ENCODE peak calls at places on chromosomes 2 and 18, in six cellular contexts. I is heart left ventricle, L is H1, U is GM12865, D is stomach, O is IMR-90. F is an unnamed sample.
A peak's percentile ranks its signal among the peaks of the same experiment; 100 is the strongest.

GRCh38 chr2:191675807-191676667 is 1.9 kb upstream of the NABP1 start:
- DNase-seq in I (peak; percentile 60), U (peak; percentile 95), O (no peak), D (peak; percentile 35), L (no peak), F (no peak)

GRCh38 chr2:205883965-205884364 is 201.7 kb downstream of the NRP2 start:
- DNase-seq in U (no peak), O (no peak), L (no peak), I (no peak), D (no peak), F (no peak)

GRCh38 chr18:54222922-54223567 is 1.4 kb downstream of the MBD2 start:
- DNase-seq in L (no peak), I (no peak), U (peak; percentile 91), D (no peak), O (no peak), F (no peak)

GRCh38 chr2:99477054-99477453 is 12.8 kb downstream of the REV1 start:
- DNase-seq in L (no peak), U (no peak), O (no peak), I (no peak), D (no peak), F (no peak)

GRCh38 chr2:233422050-233422639 is 67.9 kb downstream of the DGKD start:
- DNase-seq in L (no peak), U (peak; percentile 89), I (no peak), D (peak; percentile 93), O (no peak), F (no peak)

GRCh38 chr18:12630136-12630535 is 27.8 kb downstream of the SPIRE1 start:
- DNase-seq in O (peak; percentile 88), I (no peak), L (no peak), D (no peak), U (no peak), F (peak; percentile 34)

GRCh38 chr2:2981000-2981399 is 396.6 kb downstream of the EIPR1 start:
- DNase-seq in U (no peak), I (no peak), D (no peak), O (no peak), L (no peak), F (no peak)

GRCh38 chr2:102520009-102520408 is 47.0 kb downstream of the SLC9A4 start:
- DNase-seq in L (no peak), I (no peak), D (peak; percentile 47), O (peak; percentile 17), U (peak; percentile 68), F (peak; percentile 40)

GRCh38 chr2:20080415-20080814 is 29.0 kb upstream of the LAPTM4A start:
- DNase-seq in I (no peak), U (no peak), D (no peak), L (no peak), O (no peak), F (no peak)

GRCh38 chr2:70703900-70704549 is 64.0 kb downstream of the ADD2 start:
- DNase-seq in D (peak; percentile 16), L (no peak), U (no peak), I (peak; percentile 15), O (no peak), F (peak; percentile 78)

GRCh38 chr2:154457291-154457690 is 241.2 kb upstream of the KCNJ3 start:
- DNase-seq in L (no peak), U (no peak), I (no peak), O (no peak), D (no peak), F (no peak)

GRCh38 chr2:154459286-154459685 is 239.2 kb upstream of the KCNJ3 start:
- DNase-seq in O (no peak), I (no peak), L (no peak), U (no peak), D (no peak), F (no peak)

GRCh38 chr2:154466226-154466625 is 232.3 kb upstream of the KCNJ3 start:
- DNase-seq in U (no peak), D (no peak), L (no peak), I (no peak), O (no peak), F (no peak)

GRCh38 chr2:154462634-154463033 is 235.9 kb upstream of the KCNJ3 start:
- DNase-seq in U (no peak), O (no peak), I (no peak), D (no peak), L (no peak), F (no peak)
- TF ChIP-seq CTCF in U (no peak), O (no peak), I (no peak), D (no peak), L (no peak), F (no peak)

GRCh38 chr2:158969717-158970521 is 1.5 kb downstream of the TANC1 start:
- DNase-seq in I (peak; percentile 54), D (peak; percentile 63), O (peak; percentile 21), L (no peak), U (no peak), F (peak; percentile 40)
- H3K4me3 ChIP-seq in I (peak overlapping the region; percentile 87), D (peak overlapping the region; percentile 62), O (peak overlapping the region; percentile 87), L (peak overlapping the region; percentile 64), U (peak overlapping the region; percentile 89), F (peak overlapping the region; percentile 77)

GRCh38 chr2:226983891-226984290 is 148.0 kb downstream of the RHBDD1 start:
- DNase-seq in O (no peak), D (no peak), U (no peak), L (no peak), I (no peak), F (no peak)

GRCh38 chr2:226981731-226982373 is 146.0 kb downstream of the RHBDD1 start:
- DNase-seq in U (no peak), D (no peak), O (no peak), L (no peak), I (no peak), F (no peak)

GRCh38 chr2:226984461-226985226 is 148.8 kb downstream of the RHBDD1 start:
- DNase-seq in O (no peak), D (no peak), U (peak; percentile 79), L (no peak), I (no peak), F (no peak)

GRCh38 chr2:226985227-226985946 is 149.5 kb downstream of the RHBDD1 start:
- DNase-seq in L (no peak), O (peak; percentile 83), D (no peak), U (peak; percentile 54), I (peak; percentile 37), F (peak; percentile 88)
- TF ChIP-seq CTCF in L (no peak), O (peak; percentile 86), D (peak; percentile 61), U (peak; percentile 43), I (peak; percentile 60), F (peak; percentile 67)

GRCh38 chr2:238061310-238062202 is 755 bp downstream of the SCLY start:
- DNase-seq in L (no peak), U (peak; percentile 55), O (peak; percentile 33), I (peak; percentile 19), D (no peak), F (peak; percentile 41)

GRCh38 chr2:238055841-238056240 is 5.0 kb upstream of the SCLY start:
- DNase-seq in I (no peak), L (no peak), U (no peak), D (no peak), O (no peak), F (no peak)

GRCh38 chr2:238060096-238060541 is 682 bp upstream of the SCLY start:
- DNase-seq in I (no peak), D (no peak), L (no peak), U (no peak), O (peak; percentile 9), F (peak; percentile 22)

GRCh38 chr2:238060542-238061309 is at the start of gene SCLY:
- DNase-seq in U (peak; percentile 98), D (peak; percentile 98), O (peak; percentile 96), I (peak; percentile 98), L (peak; percentile 92), F (peak; percentile 97)

GRCh38 chr2:238059505-238059904 is 1.3 kb upstream of the SCLY start:
- DNase-seq in I (no peak), L (no peak), D (no peak), U (no peak), O (no peak), F (no peak)
- H3K4me3 ChIP-seq in I (peak overlapping the region; percentile 84), L (peak overlapping the region; percentile 69), D (no peak overlapping the region), U (peak overlapping the region; percentile 96), O (no peak overlapping the region), F (peak overlapping the region; percentile 83)

F was measured in fibroblast of pulmonary artery.